ENCODE peak calls at places on chromosomes 6 and 20, in nine cellular contexts. W is putamen; R is mucosa of gallbladder; O is CD8-positive, alpha-beta T cell; D is neural progenitor cell; E is hypothalamus; J is cardiac muscle cell; P is aorta; U is tibial artery. I is an unnamed sample.

GRCh38 chr6:43809417-43810305 is 39.6 kb downstream of the VEGFA start:
- DNase-seq in P (no peak), D (no peak), E (no peak), R (no peak), O (no peak), W (no peak), U (no peak), J (no peak), I (no peak)

GRCh38 chr20:52192296-52193007 is 873 bp upstream of the ZFP64 start:
- DNase-seq in J (peak; percentile 49), O (no peak), U (no peak), W (no peak), R (peak; percentile 29), P (no peak), D (peak; percentile 78), E (peak; percentile 31), I (no peak)

GRCh38 chr20:40887100-40887499 is 141.5 kb upstream of the TOP1 start:
- DNase-seq in W (no peak), P (no peak), J (no peak), D (no peak), E (no peak), O (no peak), R (no peak), U (no peak), I (no peak)

GRCh38 chr20:13525225-13525940 is 113.3 kb downstream of the TASP1 start:
- DNase-seq in J (no peak), U (no peak), O (no peak), R (no peak), E (no peak), D (peak; percentile 7), P (no peak), W (no peak), I (no peak)

GRCh38 chr20:3901028-3901746 is 12.0 kb downstream of the PANK2 start:
- DNase-seq in P (no peak), O (no peak), J (no peak), D (no peak), E (no peak), U (peak; percentile 13), W (no peak), R (no peak), I (no peak)

GRCh38 chr6:142542704-142543233 is 241.0 kb downstream of the ADGRG6 start:
- DNase-seq in E (no peak), D (no peak), P (no peak), R (peak; percentile 84), J (no peak), O (no peak), U (peak; percentile 66), W (no peak), I (peak; percentile 36)

GRCh38 chr20:5402903-5403531 is 86.3 kb upstream of the PROKR2 start:
- DNase-seq in U (no peak), P (no peak), D (peak; percentile 67), J (peak; percentile 19), R (no peak), O (no peak), E (no peak), W (no peak), I (no peak)

GRCh38 chr20:46021361-46022359 is 7.4 kb upstream of the SLC12A5 start:
- DNase-seq in U (no peak), J (peak; percentile 95), E (peak; percentile 67), R (no peak), O (peak; percentile 56), P (peak; percentile 83), W (no peak), D (peak; percentile 96), I (no peak)

GRCh38 chr6:22025468-22026159 is 271.2 kb downstream of the PRL start:
- DNase-seq in D (peak; percentile 87), W (peak; percentile 21), O (no peak), J (peak; percentile 21), P (no peak), E (no peak), R (peak; percentile 19), U (no peak), I (no peak)

GRCh38 chr6:13836170-13836569 is 21.8 kb upstream of the MCUR1 start:
- DNase-seq in O (no peak), D (no peak), R (no peak), E (no peak), P (no peak), W (no peak), J (no peak), U (no peak), I (no peak)

GRCh38 chr6:13355043-13355945 is 27.0 kb upstream of the TBC1D7 start:
- DNase-seq in E (no peak), R (no peak), J (no peak), U (no peak), D (no peak), O (no peak), P (no peak), W (no peak), I (no peak)

GRCh38 chr6:54629132-54629531 is 217.4 kb upstream of the FAM83B start:
- DNase-seq in O (no peak), U (no peak), D (no peak), J (no peak), W (no peak), E (no peak), P (no peak), R (no peak), I (no peak)

GRCh38 chr6:104449918-104450317 is 409.8 kb downstream of the HACE1 start:
- DNase-seq in R (no peak), D (no peak), W (no peak), O (no peak), P (no peak), U (no peak), J (no peak), E (no peak), I (no peak)

GRCh38 chr6:168374541-168375071 is 55.0 kb upstream of the DACT2 start:
- DNase-seq in E (no peak), O (no peak), U (peak; percentile 14), J (no peak), P (peak; percentile 55), W (no peak), D (no peak), R (no peak), I (no peak)

I was measured in gastrocnemius medialis.